ENCODE peak calls at places on chromosomes 5 and 9, in seven cellular contexts. One of them, this sample, is unnamed.

GRCh38 chr5:71817891-71818290 is 98.8 kb downstream of the CARTPT start:
- ATAC-seq in activated naive CD8-positive, alpha-beta T cell treated with anti-CD3 and anti-CD28 coated beads, Interleukin-2, amount 50 U/mL, for 24 hours: no peak
- ATAC-seq in omental fat pad: no peak
- ATAC-seq in CD4-positive, CD25-positive, alpha-beta regulatory T cell: no peak
- ATAC-seq in activated T-cell treated with anti-CD3 and anti-CD28 coated beads, Interleukin-2, amount 50 U/mL, for 4 hours: no peak
- ATAC-seq in HCT116: no peak
- ATAC-seq in effector memory CD8-positive, alpha-beta T cell: no peak
- ATAC-seq in this sample: no peak

GRCh38 chr5:59661939-59662615 is 231.4 kb downstream of the PDE4D start:
- ATAC-seq in HCT116: no peak
- ATAC-seq in effector memory CD8-positive, alpha-beta T cell: no peak
- ATAC-seq in CD4-positive, CD25-positive, alpha-beta regulatory T cell: no peak
- ATAC-seq in activated T-cell treated with anti-CD3 and anti-CD28 coated beads, Interleukin-2, amount 50 U/mL, for 4 hours: no peak
- ATAC-seq in activated naive CD8-positive, alpha-beta T cell treated with anti-CD3 and anti-CD28 coated beads, Interleukin-2, amount 50 U/mL, for 24 hours: peak
- ATAC-seq in omental fat pad: no peak
- ATAC-seq in this sample: no peak

GRCh38 chr5:96384353-96384752 is 48.7 kb downstream of the PCSK1 start:
- ATAC-seq in omental fat pad: peak
- ATAC-seq in activated T-cell treated with anti-CD3 and anti-CD28 coated beads, Interleukin-2, amount 50 U/mL, for 4 hours: no peak
- ATAC-seq in activated naive CD8-positive, alpha-beta T cell treated with anti-CD3 and anti-CD28 coated beads, Interleukin-2, amount 50 U/mL, for 24 hours: peak
- ATAC-seq in CD4-positive, CD25-positive, alpha-beta regulatory T cell: no peak
- ATAC-seq in HCT116: peak
- ATAC-seq in effector memory CD8-positive, alpha-beta T cell: no peak
- ATAC-seq in this sample: no peak

GRCh38 chr9:34690983-34691382 is at the start of gene CCL19:
- ATAC-seq in CD4-positive, CD25-positive, alpha-beta regulatory T cell: no peak
- ATAC-seq in effector memory CD8-positive, alpha-beta T cell: no peak
- ATAC-seq in omental fat pad: no peak
- ATAC-seq in activated naive CD8-positive, alpha-beta T cell treated with anti-CD3 and anti-CD28 coated beads, Interleukin-2, amount 50 U/mL, for 24 hours: no peak
- ATAC-seq in HCT116: no peak
- ATAC-seq in activated T-cell treated with anti-CD3 and anti-CD28 coated beads, Interleukin-2, amount 50 U/mL, for 4 hours: no peak
- ATAC-seq in this sample: no peak

GRCh38 chr5:71955718-71956117 is 151.6 kb upstream of the MAP1B start:
- ATAC-seq in effector memory CD8-positive, alpha-beta T cell: no peak
- ATAC-seq in omental fat pad: peak
- ATAC-seq in CD4-positive, CD25-positive, alpha-beta regulatory T cell: no peak
- ATAC-seq in activated naive CD8-positive, alpha-beta T cell treated with anti-CD3 and anti-CD28 coated beads, Interleukin-2, amount 50 U/mL, for 24 hours: no peak
- ATAC-seq in activated T-cell treated with anti-CD3 and anti-CD28 coated beads, Interleukin-2, amount 50 U/mL, for 4 hours: no peak
- ATAC-seq in HCT116: no peak
- ATAC-seq in this sample: no peak

GRCh38 chr9:35071814-35072460 is 488 bp downstream of the VCP start:
- ATAC-seq in CD4-positive, CD25-positive, alpha-beta regulatory T cell: peak
- ATAC-seq in activated naive CD8-positive, alpha-beta T cell treated with anti-CD3 and anti-CD28 coated beads, Interleukin-2, amount 50 U/mL, for 24 hours: peak
- ATAC-seq in activated T-cell treated with anti-CD3 and anti-CD28 coated beads, Interleukin-2, amount 50 U/mL, for 4 hours: peak
- ATAC-seq in omental fat pad: peak
- ATAC-seq in effector memory CD8-positive, alpha-beta T cell: peak
- ATAC-seq in HCT116: peak
- ATAC-seq in this sample: peak

GRCh38 chr5:170143710-170144109 is 38.0 kb downstream of the FOXI1 start:
- ATAC-seq in omental fat pad: no peak
- ATAC-seq in activated T-cell treated with anti-CD3 and anti-CD28 coated beads, Interleukin-2, amount 50 U/mL, for 4 hours: no peak
- ATAC-seq in effector memory CD8-positive, alpha-beta T cell: no peak
- ATAC-seq in HCT116: peak
- ATAC-seq in CD4-positive, CD25-positive, alpha-beta regulatory T cell: no peak
- ATAC-seq in activated naive CD8-positive, alpha-beta T cell treated with anti-CD3 and anti-CD28 coated beads, Interleukin-2, amount 50 U/mL, for 24 hours: no peak
- ATAC-seq in this sample: no peak

GRCh38 chr9:99052849-99053715 is 51.8 kb upstream of the TGFBR1 start:
- ATAC-seq in CD4-positive, CD25-positive, alpha-beta regulatory T cell: no peak
- ATAC-seq in omental fat pad: no peak
- ATAC-seq in activated T-cell treated with anti-CD3 and anti-CD28 coated beads, Interleukin-2, amount 50 U/mL, for 4 hours: peak
- ATAC-seq in HCT116: no peak
- ATAC-seq in activated naive CD8-positive, alpha-beta T cell treated with anti-CD3 and anti-CD28 coated beads, Interleukin-2, amount 50 U/mL, for 24 hours: peak
- ATAC-seq in effector memory CD8-positive, alpha-beta T cell: peak
- ATAC-seq in this sample: no peak

GRCh38 chr5:111170279-111170678 is 53.9 kb upstream of the CAMK4 start:
- ATAC-seq in activated T-cell treated with anti-CD3 and anti-CD28 coated beads, Interleukin-2, amount 50 U/mL, for 4 hours: no peak
- ATAC-seq in CD4-positive, CD25-positive, alpha-beta regulatory T cell: no peak
- ATAC-seq in HCT116: no peak
- ATAC-seq in activated naive CD8-positive, alpha-beta T cell treated with anti-CD3 and anti-CD28 coated beads, Interleukin-2, amount 50 U/mL, for 24 hours: no peak
- ATAC-seq in effector memory CD8-positive, alpha-beta T cell: no peak
- ATAC-seq in omental fat pad: no peak
- ATAC-seq in this sample: no peak

GRCh38 chr9:122364783-122365150 is 6.1 kb upstream of the PTGS1 start:
- ATAC-seq in omental fat pad: no peak
- ATAC-seq in CD4-positive, CD25-positive, alpha-beta regulatory T cell: no peak
- ATAC-seq in activated T-cell treated with anti-CD3 and anti-CD28 coated beads, Interleukin-2, amount 50 U/mL, for 4 hours: no peak
- ATAC-seq in effector memory CD8-positive, alpha-beta T cell: no peak
- ATAC-seq in activated naive CD8-positive, alpha-beta T cell treated with anti-CD3 and anti-CD28 coated beads, Interleukin-2, amount 50 U/mL, for 24 hours: no peak
- ATAC-seq in HCT116: no peak
- ATAC-seq in this sample: no peak

GRCh38 chr5:17400724-17401508 is 97.1 kb upstream of the TAF11L2 start:
- ATAC-seq in omental fat pad: no peak
- ATAC-seq in activated T-cell treated with anti-CD3 and anti-CD28 coated beads, Interleukin-2, amount 50 U/mL, for 4 hours: no peak
- ATAC-seq in HCT116: no peak
- ATAC-seq in activated naive CD8-positive, alpha-beta T cell treated with anti-CD3 and anti-CD28 coated beads, Interleukin-2, amount 50 U/mL, for 24 hours: no peak
- ATAC-seq in effector memory CD8-positive, alpha-beta T cell: no peak
- ATAC-seq in CD4-positive, CD25-positive, alpha-beta regulatory T cell: no peak
- ATAC-seq in this sample: no peak

GRCh38 chr5:58241383-58241782 is 218.5 kb downstream of the PLK2 start:
- ATAC-seq in activated T-cell treated with anti-CD3 and anti-CD28 coated beads, Interleukin-2, amount 50 U/mL, for 4 hours: no peak
- ATAC-seq in activated naive CD8-positive, alpha-beta T cell treated with anti-CD3 and anti-CD28 coated beads, Interleukin-2, amount 50 U/mL, for 24 hours: no peak
- ATAC-seq in omental fat pad: peak
- ATAC-seq in CD4-positive, CD25-positive, alpha-beta regulatory T cell: no peak
- ATAC-seq in HCT116: no peak
- ATAC-seq in effector memory CD8-positive, alpha-beta T cell: no peak
- ATAC-seq in this sample: no peak

GRCh38 chr5:133499896-133500295 is 112.4 kb downstream of the FSTL4 start:
- ATAC-seq in effector memory CD8-positive, alpha-beta T cell: no peak
- ATAC-seq in activated naive CD8-positive, alpha-beta T cell treated with anti-CD3 and anti-CD28 coated beads, Interleukin-2, amount 50 U/mL, for 24 hours: no peak
- ATAC-seq in omental fat pad: no peak
- ATAC-seq in activated T-cell treated with anti-CD3 and anti-CD28 coated beads, Interleukin-2, amount 50 U/mL, for 4 hours: no peak
- ATAC-seq in HCT116: no peak
- ATAC-seq in CD4-positive, CD25-positive, alpha-beta regulatory T cell: no peak
- ATAC-seq in this sample: no peak

GRCh38 chr5:88799976-88800375 is 83.0 kb downstream of the MEF2C start:
- ATAC-seq in activated naive CD8-positive, alpha-beta T cell treated with anti-CD3 and anti-CD28 coated beads, Interleukin-2, amount 50 U/mL, for 24 hours: no peak
- ATAC-seq in activated T-cell treated with anti-CD3 and anti-CD28 coated beads, Interleukin-2, amount 50 U/mL, for 4 hours: no peak
- ATAC-seq in omental fat pad: no peak
- ATAC-seq in effector memory CD8-positive, alpha-beta T cell: no peak
- ATAC-seq in HCT116: no peak
- ATAC-seq in CD4-positive, CD25-positive, alpha-beta regulatory T cell: no peak
- ATAC-seq in this sample: no peak

GRCh38 chr5:157555031-157555640 is 20.4 kb downstream of the ADAM19 start:
- ATAC-seq in omental fat pad: no peak
- ATAC-seq in effector memory CD8-positive, alpha-beta T cell: peak
- ATAC-seq in activated naive CD8-positive, alpha-beta T cell treated with anti-CD3 and anti-CD28 coated beads, Interleukin-2, amount 50 U/mL, for 24 hours: no peak
- ATAC-seq in activated T-cell treated with anti-CD3 and anti-CD28 coated beads, Interleukin-2, amount 50 U/mL, for 4 hours: no peak
- ATAC-seq in HCT116: no peak
- ATAC-seq in CD4-positive, CD25-positive, alpha-beta regulatory T cell: no peak
- ATAC-seq in this sample: no peak

GRCh38 chr5:157161996-157162395 is 4.1 kb downstream of the GARIN3 start:
- ATAC-seq in HCT116: no peak
- ATAC-seq in activated T-cell treated with anti-CD3 and anti-CD28 coated beads, Interleukin-2, amount 50 U/mL, for 4 hours: no peak
- ATAC-seq in CD4-positive, CD25-positive, alpha-beta regulatory T cell: no peak
- ATAC-seq in effector memory CD8-positive, alpha-beta T cell: no peak
- ATAC-seq in omental fat pad: no peak
- ATAC-seq in activated naive CD8-positive, alpha-beta T cell treated with anti-CD3 and anti-CD28 coated beads, Interleukin-2, amount 50 U/mL, for 24 hours: no peak
- ATAC-seq in this sample: no peak

GRCh38 chr5:77957931-77958476 is 181.9 kb upstream of the TBCA start:
- ATAC-seq in effector memory CD8-positive, alpha-beta T cell: no peak
- ATAC-seq in omental fat pad: no peak
- ATAC-seq in activated T-cell treated with anti-CD3 and anti-CD28 coated beads, Interleukin-2, amount 50 U/mL, for 4 hours: no peak
- ATAC-seq in HCT116: no peak
- ATAC-seq in CD4-positive, CD25-positive, alpha-beta regulatory T cell: no peak
- ATAC-seq in activated naive CD8-positive, alpha-beta T cell treated with anti-CD3 and anti-CD28 coated beads, Interleukin-2, amount 50 U/mL, for 24 hours: no peak
- ATAC-seq in this sample: no peak

GRCh38 chr5:6820851-6821479 is 107.7 kb downstream of the TENT4A start:
- ATAC-seq in activated T-cell treated with anti-CD3 and anti-CD28 coated beads, Interleukin-2, amount 50 U/mL, for 4 hours: peak
- ATAC-seq in activated naive CD8-positive, alpha-beta T cell treated with anti-CD3 and anti-CD28 coated beads, Interleukin-2, amount 50 U/mL, for 24 hours: peak
- ATAC-seq in omental fat pad: no peak
- ATAC-seq in effector memory CD8-positive, alpha-beta T cell: peak
- ATAC-seq in HCT116: peak
- ATAC-seq in CD4-positive, CD25-positive, alpha-beta regulatory T cell: peak
- ATAC-seq in this sample: peak

GRCh38 chr9:36345103-36345846 is 54.8 kb downstream of the RNF38 start:
- ATAC-seq in omental fat pad: no peak
- ATAC-seq in activated T-cell treated with anti-CD3 and anti-CD28 coated beads, Interleukin-2, amount 50 U/mL, for 4 hours: no peak
- ATAC-seq in CD4-positive, CD25-positive, alpha-beta regulatory T cell: no peak
- ATAC-seq in activated naive CD8-positive, alpha-beta T cell treated with anti-CD3 and anti-CD28 coated beads, Interleukin-2, amount 50 U/mL, for 24 hours: no peak
- ATAC-seq in effector memory CD8-positive, alpha-beta T cell: no peak
- ATAC-seq in HCT116: peak
- ATAC-seq in this sample: no peak

GRCh38 chr9:74095925-74096324 is 401.2 kb upstream of the RORB start:
- ATAC-seq in CD4-positive, CD25-positive, alpha-beta regulatory T cell: no peak
- ATAC-seq in activated naive CD8-positive, alpha-beta T cell treated with anti-CD3 and anti-CD28 coated beads, Interleukin-2, amount 50 U/mL, for 24 hours: no peak
- ATAC-seq in omental fat pad: no peak
- ATAC-seq in activated T-cell treated with anti-CD3 and anti-CD28 coated beads, Interleukin-2, amount 50 U/mL, for 4 hours: no peak
- ATAC-seq in HCT116: no peak
- ATAC-seq in effector memory CD8-positive, alpha-beta T cell: no peak
- ATAC-seq in this sample: no peak

GRCh38 chr5:151741678-151742423 is 16.6 kb downstream of the ATOX1 start:
- ATAC-seq in HCT116: no peak
- ATAC-seq in omental fat pad: no peak
- ATAC-seq in effector memory CD8-positive, alpha-beta T cell: no peak
- ATAC-seq in activated T-cell treated with anti-CD3 and anti-CD28 coated beads, Interleukin-2, amount 50 U/mL, for 4 hours: no peak
- ATAC-seq in CD4-positive, CD25-positive, alpha-beta regulatory T cell: no peak
- ATAC-seq in activated naive CD8-positive, alpha-beta T cell treated with anti-CD3 and anti-CD28 coated beads, Interleukin-2, amount 50 U/mL, for 24 hours: no peak
- ATAC-seq in this sample: no peak

GRCh38 chr9:19154135-19154612 is 26.9 kb upstream of the PLIN2 start:
- ATAC-seq in activated naive CD8-positive, alpha-beta T cell treated with anti-CD3 and anti-CD28 coated beads, Interleukin-2, amount 50 U/mL, for 24 hours: peak
- ATAC-seq in HCT116: no peak
- ATAC-seq in omental fat pad: peak
- ATAC-seq in CD4-positive, CD25-positive, alpha-beta regulatory T cell: no peak
- ATAC-seq in effector memory CD8-positive, alpha-beta T cell: no peak
- ATAC-seq in activated T-cell treated with anti-CD3 and anti-CD28 coated beads, Interleukin-2, amount 50 U/mL, for 4 hours: peak
- ATAC-seq in this sample: peak

GRCh38 chr9:96219615-96220257 is 82.2 kb downstream of the HSD17B3 start:
- ATAC-seq in HCT116: peak
- ATAC-seq in activated T-cell treated with anti-CD3 and anti-CD28 coated beads, Interleukin-2, amount 50 U/mL, for 4 hours: no peak
- ATAC-seq in effector memory CD8-positive, alpha-beta T cell: peak
- ATAC-seq in CD4-positive, CD25-positive, alpha-beta regulatory T cell: peak
- ATAC-seq in activated naive CD8-positive, alpha-beta T cell treated with anti-CD3 and anti-CD28 coated beads, Interleukin-2, amount 50 U/mL, for 24 hours: no peak
- ATAC-seq in omental fat pad: peak
- ATAC-seq in this sample: peak

GRCh38 chr5:128693779-128694178 is 155.7 kb upstream of the FBN2 start:
- ATAC-seq in activated naive CD8-positive, alpha-beta T cell treated with anti-CD3 and anti-CD28 coated beads, Interleukin-2, amount 50 U/mL, for 24 hours: no peak
- ATAC-seq in omental fat pad: no peak
- ATAC-seq in effector memory CD8-positive, alpha-beta T cell: no peak
- ATAC-seq in activated T-cell treated with anti-CD3 and anti-CD28 coated beads, Interleukin-2, amount 50 U/mL, for 4 hours: no peak
- ATAC-seq in HCT116: no peak
- ATAC-seq in CD4-positive, CD25-positive, alpha-beta regulatory T cell: no peak
- ATAC-seq in this sample: no peak

GRCh38 chr5:7837401-7837800 is 13.5 kb downstream of the CFAP90 start:
- ATAC-seq in CD4-positive, CD25-positive, alpha-beta regulatory T cell: no peak
- ATAC-seq in activated T-cell treated with anti-CD3 and anti-CD28 coated beads, Interleukin-2, amount 50 U/mL, for 4 hours: no peak
- ATAC-seq in omental fat pad: no peak
- ATAC-seq in HCT116: no peak
- ATAC-seq in activated naive CD8-positive, alpha-beta T cell treated with anti-CD3 and anti-CD28 coated beads, Interleukin-2, amount 50 U/mL, for 24 hours: no peak
- ATAC-seq in effector memory CD8-positive, alpha-beta T cell: no peak
- ATAC-seq in this sample: no peak

This sample was measured in activated T-helper 17 cell treated with anti-CD3 and anti-CD28 coated beads, Interleukin-2, amount 50 U/mL, for 72 hours.